ENCODE peak calls at places on chromosome 6, in seven cellular contexts. One of them, this sample, is unnamed.

GRCh38 chr6:168355716-168356522 is 36.3 kb upstream of the DACT2 start:
- DNase-seq in fibroblast of lung: no peak
- DNase-seq in stomach: peak; percentile 64
- DNase-seq in adrenal gland: peak; percentile 32
- DNase-seq in mammary epithelial cell: no peak
- DNase-seq in CD8-positive, alpha-beta T cell: no peak
- DNase-seq in ascending aorta: no peak
- DNase-seq in this sample: peak; percentile 85

GRCh38 chr6:3165631-3166534 is 8.5 kb upstream of the TUBB2A start:
- DNase-seq in fibroblast of lung: peak; percentile 83
- DNase-seq in stomach: no peak
- DNase-seq in adrenal gland: no peak
- DNase-seq in mammary epithelial cell: no peak
- DNase-seq in CD8-positive, alpha-beta T cell: no peak
- DNase-seq in ascending aorta: no peak
- DNase-seq in this sample: peak; percentile 80

GRCh38 chr6:148082044-148082443 is 260.6 kb upstream of the SASH1 start:
- DNase-seq in fibroblast of lung: no peak
- DNase-seq in stomach: no peak
- DNase-seq in adrenal gland: no peak
- DNase-seq in mammary epithelial cell: no peak
- DNase-seq in CD8-positive, alpha-beta T cell: no peak
- DNase-seq in ascending aorta: no peak
- DNase-seq in this sample: no peak

GRCh38 chr6:84137051-84137375 is 90.4 kb downstream of the CEP162 start:
- DNase-seq in fibroblast of lung: peak; percentile 43
- DNase-seq in stomach: no peak
- DNase-seq in adrenal gland: no peak
- DNase-seq in mammary epithelial cell: no peak
- DNase-seq in CD8-positive, alpha-beta T cell: no peak
- DNase-seq in ascending aorta: no peak
- DNase-seq in this sample: no peak

GRCh38 chr6:104601008-104601745 is 258.5 kb downstream of the HACE1 start:
- DNase-seq in fibroblast of lung: no peak
- DNase-seq in stomach: no peak
- DNase-seq in adrenal gland: no peak
- DNase-seq in mammary epithelial cell: no peak
- DNase-seq in CD8-positive, alpha-beta T cell: no peak
- DNase-seq in ascending aorta: no peak
- DNase-seq in this sample: no peak

GRCh38 chr6:140758169-140758877 is 1374.4 kb upstream of the GJE1 start:
- DNase-seq in fibroblast of lung: no peak
- DNase-seq in stomach: no peak
- DNase-seq in adrenal gland: no peak
- DNase-seq in mammary epithelial cell: no peak
- DNase-seq in CD8-positive, alpha-beta T cell: no peak
- DNase-seq in ascending aorta: no peak
- DNase-seq in this sample: no peak

GRCh38 chr6:26214826-26215199 is 127.6 kb downstream of the HFE start:
- DNase-seq in fibroblast of lung: no peak
- DNase-seq in stomach: no peak
- DNase-seq in adrenal gland: peak; percentile 18
- DNase-seq in mammary epithelial cell: no peak
- DNase-seq in CD8-positive, alpha-beta T cell: no peak
- DNase-seq in ascending aorta: no peak
- DNase-seq in this sample: no peak

GRCh38 chr6:84258866-84259265 is 31.4 kb upstream of the CEP162 start:
- DNase-seq in fibroblast of lung: no peak
- DNase-seq in stomach: no peak
- DNase-seq in adrenal gland: no peak
- DNase-seq in mammary epithelial cell: no peak
- DNase-seq in CD8-positive, alpha-beta T cell: no peak
- DNase-seq in ascending aorta: no peak
- DNase-seq in this sample: no peak

GRCh38 chr6:145276746-145277145 is 458.6 kb downstream of the EPM2A start:
- DNase-seq in fibroblast of lung: peak; percentile 37
- DNase-seq in stomach: no peak
- DNase-seq in adrenal gland: no peak
- DNase-seq in mammary epithelial cell: no peak
- DNase-seq in CD8-positive, alpha-beta T cell: no peak
- DNase-seq in ascending aorta: no peak
- DNase-seq in this sample: no peak

GRCh38 chr6:164227952-164228522 is 813.5 kb downstream of the QKI start:
- DNase-seq in fibroblast of lung: no peak
- DNase-seq in stomach: no peak
- DNase-seq in adrenal gland: no peak
- DNase-seq in mammary epithelial cell: no peak
- DNase-seq in CD8-positive, alpha-beta T cell: no peak
- DNase-seq in ascending aorta: no peak
- DNase-seq in this sample: peak; percentile 59

GRCh38 chr6:144423167-144423566 is 138.0 kb downstream of the UTRN start:
- DNase-seq in fibroblast of lung: no peak
- DNase-seq in stomach: no peak
- DNase-seq in adrenal gland: no peak
- DNase-seq in mammary epithelial cell: no peak
- DNase-seq in CD8-positive, alpha-beta T cell: no peak
- DNase-seq in ascending aorta: no peak
- DNase-seq in this sample: no peak

GRCh38 chr6:170522565-170523183 is 30.4 kb downstream of the PSMB1 start:
- DNase-seq in fibroblast of lung: peak; percentile 17
- DNase-seq in stomach: no peak
- DNase-seq in adrenal gland: no peak
- DNase-seq in mammary epithelial cell: no peak
- DNase-seq in CD8-positive, alpha-beta T cell: no peak
- DNase-seq in ascending aorta: no peak
- DNase-seq in this sample: peak; percentile 83

GRCh38 chr6:73282876-73283275 is 19.9 kb upstream of the KHDC1 start:
- DNase-seq in fibroblast of lung: no peak
- DNase-seq in stomach: no peak
- DNase-seq in adrenal gland: no peak
- DNase-seq in mammary epithelial cell: no peak
- DNase-seq in CD8-positive, alpha-beta T cell: no peak
- DNase-seq in ascending aorta: no peak
- DNase-seq in this sample: no peak

GRCh38 chr6:13513606-13514502 is 26.5 kb upstream of the GFOD1 start:
- DNase-seq in fibroblast of lung: peak; percentile 28
- DNase-seq in stomach: no peak
- DNase-seq in adrenal gland: no peak
- DNase-seq in mammary epithelial cell: no peak
- DNase-seq in CD8-positive, alpha-beta T cell: no peak
- DNase-seq in ascending aorta: no peak
- DNase-seq in this sample: no peak

GRCh38 chr6:48111143-48111506 is at the start of gene PTCHD4:
- DNase-seq in fibroblast of lung: peak; percentile 87
- DNase-seq in stomach: no peak
- DNase-seq in adrenal gland: no peak
- DNase-seq in mammary epithelial cell: peak; percentile 97
- DNase-seq in CD8-positive, alpha-beta T cell: no peak
- DNase-seq in ascending aorta: no peak
- DNase-seq in this sample: peak; percentile 81

GRCh38 chr6:4125933-4126864 is 9.2 kb downstream of the ECI2 start:
- DNase-seq in fibroblast of lung: peak; percentile 93
- DNase-seq in stomach: no peak
- DNase-seq in adrenal gland: no peak
- DNase-seq in mammary epithelial cell: peak; percentile 77
- DNase-seq in CD8-positive, alpha-beta T cell: no peak
- DNase-seq in ascending aorta: no peak
- DNase-seq in this sample: no peak

GRCh38 chr6:11772109-11772830 is 6.3 kb downstream of the ADTRP start:
- DNase-seq in fibroblast of lung: peak; percentile 99
- DNase-seq in stomach: no peak
- DNase-seq in adrenal gland: no peak
- DNase-seq in mammary epithelial cell: peak; percentile 98
- DNase-seq in CD8-positive, alpha-beta T cell: no peak
- DNase-seq in ascending aorta: no peak
- DNase-seq in this sample: peak; percentile 28

GRCh38 chr6:15026832-15027231 is 219.0 kb upstream of the JARID2 start:
- DNase-seq in fibroblast of lung: peak; percentile 23
- DNase-seq in stomach: peak; percentile 44
- DNase-seq in adrenal gland: no peak
- DNase-seq in mammary epithelial cell: peak; percentile 35
- DNase-seq in CD8-positive, alpha-beta T cell: no peak
- DNase-seq in ascending aorta: no peak
- DNase-seq in this sample: no peak

GRCh38 chr6:117404548-117404947 is 21.2 kb downstream of the ROS1 start:
- DNase-seq in fibroblast of lung: peak; percentile 20
- DNase-seq in stomach: no peak
- DNase-seq in adrenal gland: no peak
- DNase-seq in mammary epithelial cell: peak; percentile 26
- DNase-seq in CD8-positive, alpha-beta T cell: no peak
- DNase-seq in ascending aorta: no peak
- DNase-seq in this sample: no peak

GRCh38 chr6:126077810-126078791 is 91.8 kb downstream of the TRMT11 start:
- DNase-seq in fibroblast of lung: no peak
- DNase-seq in stomach: no peak
- DNase-seq in adrenal gland: no peak
- DNase-seq in mammary epithelial cell: no peak
- DNase-seq in CD8-positive, alpha-beta T cell: no peak
- DNase-seq in ascending aorta: no peak
- DNase-seq in this sample: no peak

GRCh38 chr6:71531841-71532240 is 243.2 kb downstream of the OGFRL1 start:
- DNase-seq in fibroblast of lung: no peak
- DNase-seq in stomach: no peak
- DNase-seq in adrenal gland: no peak
- DNase-seq in mammary epithelial cell: no peak
- DNase-seq in CD8-positive, alpha-beta T cell: no peak
- DNase-seq in ascending aorta: no peak
- DNase-seq in this sample: no peak

GRCh38 chr6:16109659-16110300 is 19.1 kb upstream of the MYLIP start:
- DNase-seq in fibroblast of lung: no peak
- DNase-seq in stomach: peak; percentile 34
- DNase-seq in adrenal gland: no peak
- DNase-seq in mammary epithelial cell: no peak
- DNase-seq in CD8-positive, alpha-beta T cell: no peak
- DNase-seq in ascending aorta: no peak
- DNase-seq in this sample: no peak

GRCh38 chr6:28323813-28324424 is 12.0 kb downstream of the ZSCAN31 start:
- DNase-seq in fibroblast of lung: no peak
- DNase-seq in stomach: no peak
- DNase-seq in adrenal gland: no peak
- DNase-seq in mammary epithelial cell: no peak
- DNase-seq in CD8-positive, alpha-beta T cell: no peak
- DNase-seq in ascending aorta: no peak
- DNase-seq in this sample: no peak
- H3K27ac ChIP-seq in fibroblast of lung: no peak overlapping the region
- H3K27ac ChIP-seq in stomach: no peak overlapping the region
- H3K27ac ChIP-seq in adrenal gland: no peak overlapping the region
- H3K27ac ChIP-seq in mammary epithelial cell: no peak overlapping the region
- H3K27ac ChIP-seq in CD8-positive, alpha-beta T cell: no peak overlapping the region
- H3K27ac ChIP-seq in ascending aorta: no peak overlapping the region
- H3K27ac ChIP-seq in this sample: no peak overlapping the region

GRCh38 chr6:30264731-30265130 is 51.5 kb upstream of the TRIM26 start:
- DNase-seq in fibroblast of lung: peak; percentile 78
- DNase-seq in stomach: no peak
- DNase-seq in adrenal gland: no peak
- DNase-seq in mammary epithelial cell: no peak
- DNase-seq in CD8-positive, alpha-beta T cell: no peak
- DNase-seq in ascending aorta: no peak
- DNase-seq in this sample: no peak

GRCh38 chr6:30258204-30258603 is 45.0 kb upstream of the TRIM26 start:
- DNase-seq in fibroblast of lung: no peak
- DNase-seq in stomach: no peak
- DNase-seq in adrenal gland: no peak
- DNase-seq in mammary epithelial cell: no peak
- DNase-seq in CD8-positive, alpha-beta T cell: no peak
- DNase-seq in ascending aorta: no peak
- DNase-seq in this sample: no peak

GRCh38 chr6:30259140-30260035 is 46.2 kb upstream of the TRIM26 start:
- DNase-seq in fibroblast of lung: peak; percentile 76
- DNase-seq in stomach: peak; percentile 70
- DNase-seq in adrenal gland: peak; percentile 73
- DNase-seq in mammary epithelial cell: peak; percentile 88
- DNase-seq in CD8-positive, alpha-beta T cell: peak; percentile 59
- DNase-seq in ascending aorta: peak; percentile 14
- DNase-seq in this sample: peak; percentile 93

GRCh38 chr6:30263734-30264133 is 50.5 kb upstream of the TRIM26 start:
- DNase-seq in fibroblast of lung: peak; percentile 67
- DNase-seq in stomach: no peak
- DNase-seq in adrenal gland: peak; percentile 39
- DNase-seq in mammary epithelial cell: peak; percentile 61
- DNase-seq in CD8-positive, alpha-beta T cell: no peak
- DNase-seq in ascending aorta: no peak
- DNase-seq in this sample: no peak

GRCh38 chr6:30260036-30260504 is 46.9 kb upstream of the TRIM26 start:
- DNase-seq in fibroblast of lung: no peak
- DNase-seq in stomach: no peak
- DNase-seq in adrenal gland: no peak
- DNase-seq in mammary epithelial cell: no peak
- DNase-seq in CD8-positive, alpha-beta T cell: peak; percentile 38
- DNase-seq in ascending aorta: no peak
- DNase-seq in this sample: peak; percentile 68
- TF ChIP-seq CTCF in fibroblast of lung: no peak
- TF ChIP-seq CTCF in stomach: no peak
- TF ChIP-seq CTCF in adrenal gland: no peak
- TF ChIP-seq CTCF in mammary epithelial cell: no peak
- TF ChIP-seq CTCF in CD8-positive, alpha-beta T cell: no peak
- TF ChIP-seq CTCF in ascending aorta: no peak
- TF ChIP-seq CTCF in this sample: no peak

GRCh38 chr6:153994004-153994403 is 45.0 kb upstream of the OPRM1 start:
- DNase-seq in fibroblast of lung: no peak
- DNase-seq in stomach: no peak
- DNase-seq in adrenal gland: no peak
- DNase-seq in mammary epithelial cell: no peak
- DNase-seq in CD8-positive, alpha-beta T cell: no peak
- DNase-seq in ascending aorta: no peak
- DNase-seq in this sample: no peak
- H3K4me1 ChIP-seq in fibroblast of lung: no peaks in the 10 kb centered on the region
- H3K4me1 ChIP-seq in stomach: no peaks in the 10 kb centered on the region
- H3K4me1 ChIP-seq in adrenal gland: no peaks in the 10 kb centered on the region
- H3K4me1 ChIP-seq in mammary epithelial cell: peaks cover 5% of the 10 kb centered on the region
- H3K4me1 ChIP-seq in CD8-positive, alpha-beta T cell: no peaks in the 10 kb centered on the region
- H3K4me1 ChIP-seq in ascending aorta: no peaks in the 10 kb centered on the region
- H3K4me1 ChIP-seq in this sample: no peaks in the 10 kb centered on the region

GRCh38 chr6:158170656-158171081 is 2.5 kb downstream of the GTF2H5 start:
- DNase-seq in fibroblast of lung: peak; percentile 97
- DNase-seq in stomach: no peak
- DNase-seq in adrenal gland: no peak
- DNase-seq in mammary epithelial cell: peak; percentile 85
- DNase-seq in CD8-positive, alpha-beta T cell: no peak
- DNase-seq in ascending aorta: no peak
- DNase-seq in this sample: no peak

GRCh38 chr6:158174514-158174913 is 6.4 kb downstream of the GTF2H5 start:
- DNase-seq in fibroblast of lung: peak; percentile 97
- DNase-seq in stomach: no peak
- DNase-seq in adrenal gland: peak; percentile 39
- DNase-seq in mammary epithelial cell: peak; percentile 70
- DNase-seq in CD8-positive, alpha-beta T cell: no peak
- DNase-seq in ascending aorta: no peak
- DNase-seq in this sample: no peak

GRCh38 chr6:158175111-158175510 is 7.0 kb downstream of the GTF2H5 start:
- DNase-seq in fibroblast of lung: no peak
- DNase-seq in stomach: no peak
- DNase-seq in adrenal gland: no peak
- DNase-seq in mammary epithelial cell: no peak
- DNase-seq in CD8-positive, alpha-beta T cell: no peak
- DNase-seq in ascending aorta: no peak
- DNase-seq in this sample: no peak

GRCh38 chr6:158174024-158174423 is 5.9 kb downstream of the GTF2H5 start:
- DNase-seq in fibroblast of lung: peak; percentile 26
- DNase-seq in stomach: no peak
- DNase-seq in adrenal gland: no peak
- DNase-seq in mammary epithelial cell: no peak
- DNase-seq in CD8-positive, alpha-beta T cell: no peak
- DNase-seq in ascending aorta: no peak
- DNase-seq in this sample: no peak

GRCh38 chr6:158172001-158172400 is 3.9 kb downstream of the GTF2H5 start:
- DNase-seq in fibroblast of lung: no peak
- DNase-seq in stomach: no peak
- DNase-seq in adrenal gland: no peak
- DNase-seq in mammary epithelial cell: no peak
- DNase-seq in CD8-positive, alpha-beta T cell: no peak
- DNase-seq in ascending aorta: no peak
- DNase-seq in this sample: no peak
- H3K27ac ChIP-seq in fibroblast of lung: no peak overlapping the region
- H3K27ac ChIP-seq in stomach: no peak overlapping the region
- H3K27ac ChIP-seq in adrenal gland: no peak overlapping the region
- H3K27ac ChIP-seq in mammary epithelial cell: peak overlapping the region; percentile 69
- H3K27ac ChIP-seq in CD8-positive, alpha-beta T cell: no peak overlapping the region
- H3K27ac ChIP-seq in ascending aorta: peak overlapping the region; percentile 80
- H3K27ac ChIP-seq in this sample: no peak overlapping the region

This sample was measured in endodermal cell.